ENCODE peak calls at places on chromosomes 7 and 10, in six cellular contexts. D is kidney epithelial cell; B is activated CD8-positive, alpha-beta T cell treated with anti-CD3 and anti-CD28 coated beads for 36 hours; C is left lung; E is AG10803; P is fibroblast of lung. W is an unnamed sample.

GRCh38 chr10:69477968-69478597 is 26.8 kb downstream of the TSPAN15 start:
- DNase-seq in D (no peak), B (no peak), C (no peak), E (no peak), P (no peak), W (no peak)

GRCh38 chr10:119515511-119516045 is 26.9 kb downstream of the RGS10 start:
- DNase-seq in D (no peak), B (no peak), C (no peak), E (no peak), P (no peak), W (no peak)

GRCh38 chr10:131885391-131886165 is 15.2 kb upstream of the PPP2R2D start:
- DNase-seq in D (no peak), B (peak; percentile 82), C (peak; percentile 73), E (peak; percentile 44), P (peak; percentile 50), W (peak; percentile 87)

GRCh38 chr10:6201511-6201975 is 1.2 kb upstream of the PFKFB3 start:
- DNase-seq in D (no peak), B (peak; percentile 97), C (peak; percentile 84), E (peak; percentile 72), P (peak; percentile 44), W (peak; percentile 89)

GRCh38 chr7:154744226-154744860 is 258.6 kb downstream of the PAXIP1 start:
- DNase-seq in D (no peak), B (peak; percentile 46), C (no peak), E (no peak), P (no peak), W (peak; percentile 69)

GRCh38 chr7:91182819-91183405 is 81.3 kb upstream of the FZD1 start:
- DNase-seq in D (peak; percentile 61), B (no peak), C (no peak), E (peak; percentile 93), P (peak; percentile 97), W (no peak)

GRCh38 chr7:117682681-117683385 is 190.4 kb downstream of the CTTNBP2 start:
- DNase-seq in D (peak; percentile 51), B (no peak), C (no peak), E (no peak), P (no peak), W (no peak)

GRCh38 chr7:92437956-92438491 is 9.3 kb upstream of the GATAD1 start:
- DNase-seq in D (no peak), B (no peak), C (no peak), E (no peak), P (no peak), W (no peak)

GRCh38 chr10:17029581-17030271 is 99.9 kb downstream of the CUBN start:
- DNase-seq in D (no peak), B (peak; percentile 97), C (peak; percentile 73), E (peak; percentile 74), P (peak; percentile 78), W (no peak)

GRCh38 chr7:50649259-50649885 is 84.2 kb upstream of the DDC start:
- DNase-seq in D (no peak), B (no peak), C (no peak), E (no peak), P (no peak), W (no peak)

GRCh38 chr7:140635821-140636220 is 4.8 kb downstream of the DENND2A start:
- DNase-seq in D (no peak), B (no peak), C (no peak), E (no peak), P (no peak), W (no peak)

GRCh38 chr7:151038951-151039849 is 9.1 kb upstream of the ASIC3 start:
- DNase-seq in D (peak; percentile 87), B (peak; percentile 96), C (peak; percentile 85), E (peak; percentile 79), P (peak; percentile 83), W (peak; percentile 54)

GRCh38 chr10:92074126-92074887 is 150.7 kb downstream of the BTAF1 start:
- DNase-seq in D (no peak), B (no peak), C (no peak), E (no peak), P (peak; percentile 21), W (no peak)

GRCh38 chr10:42869977-42870350 is 87.4 kb downstream of the BMS1 start:
- DNase-seq in D (no peak), B (no peak), C (no peak), E (no peak), P (no peak), W (no peak)

GRCh38 chr7:132393789-132394261 is 182.4 kb downstream of the PLXNA4 start:
- DNase-seq in D (no peak), B (no peak), C (no peak), E (peak; percentile 90), P (peak; percentile 79), W (no peak)

GRCh38 chr10:82826132-82826531 is 951.1 kb downstream of the NRG3 start:
- DNase-seq in D (no peak), B (no peak), C (no peak), E (peak; percentile 88), P (peak; percentile 1), W (no peak)

GRCh38 chr10:121687094-121687850 is 89.0 kb upstream of the FGFR2 start:
- DNase-seq in D (no peak), B (no peak), C (no peak), E (no peak), P (no peak), W (no peak)

GRCh38 chr10:101012525-101013364 is 13.1 kb downstream of the LZTS2 start:
- DNase-seq in D (no peak), B (peak; percentile 92), C (peak; percentile 88), E (peak; percentile 90), P (peak; percentile 93), W (peak; percentile 79)

GRCh38 chr7:128155100-128155763 is 85.8 kb upstream of the LEP start:
- DNase-seq in D (no peak), B (peak; percentile 23), C (no peak), E (no peak), P (no peak), W (no peak)

GRCh38 chr7:13111230-13111629 is 423.8 kb downstream of the ARL4A start:
- DNase-seq in D (no peak), B (no peak), C (no peak), E (no peak), P (no peak), W (no peak)

GRCh38 chr7:107581387-107582013 is 1.5 kb downstream of the BCAP29 start:
- DNase-seq in D (no peak), B (no peak), C (no peak), E (peak; percentile 20), P (peak; percentile 48), W (no peak)

GRCh38 chr7:79982151-79982770 is 152.4 kb upstream of the GNAI1 start:
- DNase-seq in D (no peak), B (no peak), C (no peak), E (peak; percentile 55), P (peak; percentile 67), W (no peak)

GRCh38 chr10:72764151-72764550 is 72.2 kb downstream of the MCU start:
- DNase-seq in D (peak; percentile 82), B (no peak), C (no peak), E (peak; percentile 99), P (peak; percentile 34), W (no peak)

GRCh38 chr10:103576862-103577261 is 83.4 kb downstream of the NEURL1 start:
- DNase-seq in D (no peak), B (no peak), C (no peak), E (no peak), P (no peak), W (no peak)

GRCh38 chr10:118918116-118918515 is 111.4 kb upstream of the NANOS1 start:
- DNase-seq in D (no peak), B (no peak), C (no peak), E (no peak), P (no peak), W (no peak)

GRCh38 chr10:84837041-84837766 is 508.8 kb downstream of the CCSER2 start:
- DNase-seq in D (no peak), B (no peak), C (no peak), E (no peak), P (no peak), W (no peak)

GRCh38 chr7:140440593-140440992 is 36.7 kb downstream of the RAB19 start:
- DNase-seq in D (no peak), B (no peak), C (no peak), E (no peak), P (no peak), W (no peak)

GRCh38 chr7:149304006-149304405 is 42.0 kb downstream of the ZNF783 start:
- DNase-seq in D (no peak), B (no peak), C (no peak), E (no peak), P (no peak), W (no peak)

GRCh38 chr7:159007308-159008054 is 137.2 kb downstream of the VIPR2 start:
- DNase-seq in D (no peak), B (no peak), C (no peak), E (no peak), P (no peak), W (no peak)

GRCh38 chr10:77603529-77603927 is 34.1 kb downstream of the KCNMA1 start:
- DNase-seq in D (peak; percentile 19), B (peak; percentile 16), C (peak; percentile 40), E (peak; percentile 12), P (peak; percentile 72), W (no peak)

DNA sequence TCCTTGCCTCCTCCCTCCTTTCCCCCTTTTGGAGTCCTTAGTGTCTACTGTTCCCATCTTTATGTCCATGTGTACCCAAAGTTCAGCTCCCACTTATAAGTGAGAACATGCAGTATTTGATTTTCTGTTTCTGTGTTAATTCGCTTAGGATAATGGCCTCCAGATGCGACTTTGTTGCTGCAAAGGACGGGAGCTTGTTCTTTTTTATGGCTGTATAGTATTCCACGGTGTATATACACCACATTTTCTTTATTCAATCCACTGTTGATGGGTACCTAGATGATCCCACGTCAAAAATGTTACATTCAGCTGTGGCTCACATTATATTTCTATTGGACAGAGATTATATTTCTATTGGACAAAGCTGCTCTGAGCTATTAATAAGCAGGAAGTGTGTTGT is 24.4 kb upstream of the SEPHS1 start:
- DNase-seq in D (no peak), B (no peak), C (no peak), E (no peak), P (no peak), W (no peak)
- TF ChIP-seq CTCF in D (no peak), B (no peak), C (no peak), E (no peak), P (no peak), W (no peak)

GRCh38 chr7:78363866-78364265 is 565.3 kb downstream of the PHTF2 start:
- DNase-seq in D (no peak), B (no peak), C (no peak), E (no peak), P (no peak), W (no peak)
- TF ChIP-seq CTCF in D (no peak), B (no peak), C (no peak), E (no peak), P (peak; percentile 9), W (no peak)

GRCh38 chr7:29763266-29763665 is 43.0 kb upstream of the WIPF3 start:
- DNase-seq in D (no peak), B (no peak), C (no peak), E (no peak), P (no peak), W (no peak)
- TF ChIP-seq CTCF in D (no peak), B (no peak), C (no peak), E (no peak), P (no peak), W (no peak)

DNA sequence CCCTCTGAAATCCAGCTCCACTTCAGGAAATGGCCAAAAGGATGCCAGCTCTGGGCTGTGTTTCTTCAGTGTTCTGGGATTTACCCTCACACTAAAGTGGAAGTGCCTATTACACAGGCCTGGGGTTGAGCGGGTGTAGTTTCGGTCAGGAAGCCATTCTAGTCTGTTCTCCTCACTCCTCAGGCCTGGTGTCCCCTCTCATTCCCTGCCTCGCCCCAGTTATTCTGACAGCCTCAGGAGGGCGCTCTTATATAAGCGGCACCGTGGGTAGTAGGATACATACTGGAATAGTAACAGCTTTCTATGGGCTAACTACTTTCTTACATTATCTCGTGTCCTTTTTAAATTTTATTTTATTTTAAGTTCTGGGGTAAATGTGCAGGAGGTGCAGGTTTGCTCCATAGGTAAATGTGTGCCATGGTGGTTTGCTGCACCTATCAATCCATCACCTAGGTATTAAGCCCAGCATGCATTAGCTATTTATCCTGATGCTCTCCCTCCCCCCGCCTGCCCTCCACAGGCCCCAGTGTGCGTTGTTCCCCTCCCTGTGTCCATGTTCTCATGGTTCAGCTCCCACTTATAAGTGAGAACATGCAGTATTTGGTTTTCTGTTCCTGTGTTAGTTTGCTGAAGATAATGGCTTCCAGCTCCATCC is 12.2 kb upstream of the LGI1 start:
- DNase-seq in D (no peak), B (no peak), C (no peak), E (peak; percentile 20), P (peak; percentile 40), W (no peak)
- TF ChIP-seq CTCF in D (peak; percentile 20), B (no peak), C (no peak), E (peak; percentile 44), P (peak; percentile 36), W (no peak)